ENCODE peak calls at places on chromosomes 13 and 19, in four cellular contexts. S is MV-4-11; P is activated T-helper 1 cell treated with anti-CD3 and anti-CD28 coated beads, Interleukin-2, amount 50 U/mL, for 16 hours; U is IMR-90. B is an unnamed sample.

GRCh38 chr19:50896591-50897190 is 14.5 kb downstream of the KLK4 start:
- DNase-seq in S (peak), P (no peak), U (peak), B (peak)

GRCh38 chr19:4210166-4210731 is 19.1 kb upstream of the EBI3 start:
- DNase-seq in S (no peak), P (no peak), U (no peak), B (no peak)

GRCh38 chr13:23558675-23559536 is 11.3 kb upstream of the TNFRSF19 start:
- DNase-seq in S (peak), P (no peak), U (peak), B (peak)

GRCh38 chr19:3544742-3545668 is 6.0 kb downstream of the TEKTIP1 start:
- DNase-seq in S (peak), P (peak), U (peak), B (no peak)

GRCh38 chr19:38665950-38666661 is 18.7 kb downstream of the ACTN4 start:
- DNase-seq in S (no peak), P (no peak), U (peak), B (no peak)

GRCh38 chr13:107864543-107865460 is 350.5 kb downstream of the LIG4 start:
- DNase-seq in S (peak), P (no peak), U (peak), B (no peak)

GRCh38 chr19:54216869-54217268 is 5.9 kb downstream of the LILRB3 start:
- DNase-seq in S (no peak), P (no peak), U (no peak), B (no peak)

GRCh38 chr13:27967736-27968315 is 1.3 kb downstream of the CDX2 start:
- DNase-seq in S (no peak), P (no peak), U (no peak), B (no peak)

GRCh38 chr19:53467138-53467502 is 413 bp upstream of the ZNF813 start:
- DNase-seq in S (no peak), P (no peak), U (no peak), B (no peak)

GRCh38 chr13:24076124-24076523 is 84.4 kb upstream of the SPATA13 start:
- DNase-seq in S (no peak), P (no peak), U (no peak), B (no peak)

GRCh38 chr13:49858183-49858856 is 65.8 kb upstream of the KPNA3 start:
- DNase-seq in S (no peak), P (no peak), U (peak), B (peak)

GRCh38 chr19:39937094-39937493 is 2.7 kb upstream of the FCGBP start:
- DNase-seq in S (no peak), P (no peak), U (no peak), B (no peak)

GRCh38 chr19:13712767-13713201 is 51.5 kb upstream of the MRI1 start:
- DNase-seq in S (no peak), P (no peak), U (no peak), B (no peak)

GRCh38 chr13:42458193-42458592 is 115.8 kb upstream of the TNFSF11 start:
- DNase-seq in S (no peak), P (no peak), U (no peak), B (no peak)

GRCh38 chr13:110560606-110561334 is 752 bp downstream of the RAB20 start:
- DNase-seq in S (peak), P (no peak), U (no peak), B (no peak)

GRCh38 chr19:55677572-55678028 is 2.6 kb downstream of the EPN1 start:
- DNase-seq in S (peak), P (no peak), U (no peak), B (no peak)

GRCh38 chr19:49976496-49976895 is 15.5 kb upstream of the SIGLEC11 start:
- DNase-seq in S (no peak), P (no peak), U (peak), B (no peak)

GRCh38 chr13:32164622-32165268 is 133.2 kb downstream of the FRY start:
- DNase-seq in S (peak), P (no peak), U (peak), B (no peak)

GRCh38 chr13:103161476-103161875 is 95.3 kb upstream of the SLC10A2 start:
- DNase-seq in S (no peak), P (no peak), U (no peak), B (no peak)

GRCh38 chr19:3591876-3592613 is 6.8 kb downstream of the GIPC3 start:
- DNase-seq in S (no peak), P (no peak), U (no peak), B (no peak)

GRCh38 chr19:55519461-55520311 is 17.2 kb downstream of the SBK2 start:
- DNase-seq in S (no peak), P (no peak), U (peak), B (peak)

GRCh38 chr19:294819-295686 is 3.9 kb upstream of the PLPP2 start:
- DNase-seq in S (no peak), P (peak), U (peak), B (no peak)

GRCh38 chr13:43229506-43229905 is 206.1 kb downstream of the DNAJC15 start:
- DNase-seq in S (peak), P (no peak), U (peak), B (no peak)

GRCh38 chr19:57642396-57643046 is 9.6 kb downstream of the ZNF211 start:
- DNase-seq in S (no peak), P (no peak), U (no peak), B (peak)

B was measured in epithelial cell of prostate.